ENCODE peak calls at places on chromosome 7, in seven cellular contexts. J is neuronal stem cell, Q is H9, F is IMR-90, H is mesendoderm, E is mesenchymal stem cell, I is H1. K is an unnamed sample.
A peak's percentile ranks its signal among the peaks of the same experiment; 100 is the strongest.

GRCh38 chr7:82056282-82056681 is 286.4 kb upstream of the HGF start:
- DNase-seq in J (no peak), Q (no peak), F (peak; percentile 31), H (no peak), E (no peak), I (no peak), K (no peak)

GRCh38 chr7:48182736-48183369 is 11.6 kb downstream of the ABCA13 start:
- DNase-seq in J (no peak), Q (no peak), F (peak; percentile 70), H (no peak), E (peak; percentile 8), I (no peak), K (no peak)

GRCh38 chr7:389911-390601 is 100.1 kb downstream of the FOXL3 start:
- DNase-seq in J (no peak), Q (peak; percentile 21), F (no peak), H (no peak), E (no peak), I (no peak), K (no peak)

GRCh38 chr7:73451780-73452398 is 18.3 kb downstream of the FZD9 start:
- DNase-seq in J (peak; percentile 47), Q (no peak), F (peak; percentile 74), H (peak; percentile 60), E (peak; percentile 74), I (no peak), K (peak; percentile 22)

GRCh38 chr7:129665013-129665401 is 53.5 kb downstream of the NRF1 start:
- DNase-seq in J (no peak), Q (peak; percentile 85), F (peak; percentile 98), H (peak; percentile 94), E (peak; percentile 86), I (peak; percentile 72), K (peak; percentile 82)

GRCh38 chr7:1971946-1972654 is 260.6 kb downstream of the MAD1L1 start:
- DNase-seq in J (no peak), Q (no peak), F (no peak), H (no peak), E (no peak), I (no peak), K (no peak)

GRCh38 chr7:95577137-95577536 is 19.2 kb downstream of the PDK4 start:
- DNase-seq in J (no peak), Q (peak; percentile 59), F (no peak), H (peak; percentile 93), E (peak; percentile 26), I (peak; percentile 45), K (peak; percentile 94)

GRCh38 chr7:155786491-155786890 is 25.8 kb downstream of the SHH start:
- DNase-seq in J (no peak), Q (no peak), F (no peak), H (no peak), E (no peak), I (no peak), K (no peak)

GRCh38 chr7:2163565-2163964 is 69.2 kb downstream of the MAD1L1 start:
- DNase-seq in J (no peak), Q (no peak), F (no peak), H (no peak), E (no peak), I (no peak), K (no peak)

GRCh38 chr7:108503112-108504026 is 22.6 kb downstream of the PNPLA8 start:
- DNase-seq in J (no peak), Q (no peak), F (peak; percentile 56), H (no peak), E (no peak), I (no peak), K (no peak)

GRCh38 chr7:63077841-63078240 is 920.8 kb upstream of the ZNF722 start:
- DNase-seq in J (no peak), Q (no peak), F (no peak), H (no peak), E (no peak), I (no peak), K (no peak)

GRCh38 chr7:98281757-98282652 is 519 bp downstream of the BRI3 start:
- DNase-seq in J (no peak), Q (no peak), F (no peak), H (no peak), E (no peak), I (no peak), K (no peak)

GRCh38 chr7:78473011-78473410 is 674.4 kb downstream of the PHTF2 start:
- DNase-seq in J (no peak), Q (no peak), F (peak; percentile 63), H (no peak), E (peak; percentile 22), I (no peak), K (no peak)

GRCh38 chr7:102262536-102262935 is 24.1 kb upstream of the SH2B2 start:
- DNase-seq in J (no peak), Q (no peak), F (no peak), H (no peak), E (no peak), I (no peak), K (no peak)

GRCh38 chr7:145797507-145797906 is 319.1 kb upstream of the CNTNAP2 start:
- DNase-seq in J (no peak), Q (no peak), F (no peak), H (peak; percentile 30), E (no peak), I (no peak), K (no peak)

GRCh38 chr7:15334524-15335269 is 227.1 kb downstream of the AGMO start:
- DNase-seq in J (no peak), Q (no peak), F (no peak), H (no peak), E (no peak), I (no peak), K (no peak)

GRCh38 chr7:10779465-10780399 is 193.9 kb upstream of the PHF14 start:
- DNase-seq in J (no peak), Q (peak; percentile 27), F (no peak), H (no peak), E (no peak), I (no peak), K (no peak)

GRCh38 chr7:117183729-117184128 is 139.1 kb downstream of the WNT2 start:
- DNase-seq in J (no peak), Q (no peak), F (no peak), H (no peak), E (no peak), I (no peak), K (no peak)

GRCh38 chr7:149664666-149665065 is 108.7 kb downstream of the ZNF467 start:
- DNase-seq in J (no peak), Q (no peak), F (no peak), H (no peak), E (no peak), I (no peak), K (no peak)

GRCh38 chr7:70156052-70156451 is 557.8 kb downstream of the AUTS2 start:
- DNase-seq in J (no peak), Q (no peak), F (no peak), H (no peak), E (no peak), I (no peak), K (no peak)

GRCh38 chr7:151271699-151272355 is 23.3 kb upstream of the SMARCD3 start:
- DNase-seq in J (no peak), Q (no peak), F (peak; percentile 40), H (peak; percentile 17), E (peak; percentile 85), I (no peak), K (peak; percentile 14)

GRCh38 chr7:35758421-35758820 is 42.4 kb upstream of the SEPTIN7 start:
- DNase-seq in J (peak; percentile 71), Q (no peak), F (no peak), H (peak; percentile 91), E (peak; percentile 13), I (no peak), K (no peak)

GRCh38 chr7:157687845-157688244 is 351.0 kb downstream of the DNAJB6 start:
- DNase-seq in J (no peak), Q (peak; percentile 5), F (no peak), H (no peak), E (no peak), I (no peak), K (no peak)

GRCh38 chr7:665251-665650 is 61.2 kb upstream of the DNAAF5 start:
- DNase-seq in J (no peak), Q (peak; percentile 48), F (peak; percentile 51), H (peak; percentile 19), E (no peak), I (peak; percentile 56), K (no peak)

GRCh38 chr7:16317406-16317805 is 103.9 kb downstream of the CRPPA start:
- DNase-seq in J (no peak), Q (no peak), F (no peak), H (no peak), E (no peak), I (no peak), K (no peak)

GRCh38 chr7:74482629-74483401 is 29.1 kb downstream of the GTF2IRD1 start:
- DNase-seq in J (no peak), Q (no peak), F (peak; percentile 99), H (peak; percentile 86), E (peak; percentile 95), I (no peak), K (peak; percentile 98)

GRCh38 chr7:71598553-71598952 is 466.6 kb downstream of the GALNT17 start:
- DNase-seq in J (no peak), Q (no peak), F (no peak), H (no peak), E (no peak), I (no peak), K (no peak)
- H3K18ac ChIP-seq in J (no peak overlapping the region), Q (no peak overlapping the region), F (no peak overlapping the region), H (no peak overlapping the region), E (no peak overlapping the region), I (no peak overlapping the region), K (no peak overlapping the region)

GRCh38 chr7:33050425-33051318 is 11.9 kb downstream of the NT5C3A start:
- DNase-seq in J (no peak), Q (no peak), F (peak; percentile 59), H (peak; percentile 47), E (peak; percentile 65), I (no peak), K (peak; percentile 78)
- H3K4me2 ChIP-seq in J (no peak overlapping the region), Q (no peak overlapping the region), F (peak overlapping the region; percentile 3), H (no peak overlapping the region), E (no peak overlapping the region), I (no peak overlapping the region), K (no peak overlapping the region)

GRCh38 chr7:30563326-30563942 is 31.2 kb upstream of the GARS1 start:
- DNase-seq in J (no peak), Q (no peak), F (peak; percentile 40), H (no peak), E (no peak), I (no peak), K (no peak)

GRCh38 chr7:30562498-30562897 is 32.2 kb upstream of the GARS1 start:
- DNase-seq in J (no peak), Q (no peak), F (peak; percentile 73), H (no peak), E (peak; percentile 61), I (no peak), K (no peak)

GRCh38 chr7:30561389-30561788 is 33.3 kb upstream of the GARS1 start:
- DNase-seq in J (no peak), Q (no peak), F (no peak), H (no peak), E (no peak), I (no peak), K (no peak)

GRCh38 chr7:30564243-30564892 is 30.3 kb upstream of the GARS1 start:
- DNase-seq in J (peak; percentile 87), Q (peak; percentile 91), F (peak; percentile 80), H (peak; percentile 91), E (peak; percentile 81), I (peak; percentile 90), K (peak; percentile 91)

GRCh38 chr7:30562909-30563308 is 31.8 kb upstream of the GARS1 start:
- DNase-seq in J (no peak), Q (no peak), F (no peak), H (no peak), E (no peak), I (no peak), K (no peak)
- H3K18ac ChIP-seq in J (no peak overlapping the region), Q (no peak overlapping the region), F (no peak overlapping the region), H (no peak overlapping the region), E (no peak overlapping the region), I (no peak overlapping the region), K (no peak overlapping the region)

GRCh38 chr7:33807779-33808482 is 97.4 kb upstream of the BMPER start:
- DNase-seq in J (no peak), Q (peak; percentile 79), F (peak; percentile 74), H (peak; percentile 85), E (peak; percentile 76), I (peak; percentile 83), K (peak; percentile 51)
- H3K4me2 ChIP-seq in J (no peak overlapping the region), Q (no peak overlapping the region), F (peak overlapping the region; percentile 21), H (no peak overlapping the region), E (no peak overlapping the region), I (no peak overlapping the region), K (no peak overlapping the region)